ENCODE peak calls at places on chromosomes 7 and 10, in five cellular contexts. S is Peyer's patch, Q is right cardiac atrium, X is trophoblast cell, D is mucosa of descending colon. G is an unnamed sample. For H3K4me1, the result is how much of the 10 kb centered on the place peaks cover.

GRCh38 chr10:114879541-114880158 is 58.1 kb downstream of the FHIP2A start:
- DNase-seq in X (peak), D (peak), Q (no peak), S (peak), G (no peak)

GRCh38 chr7:41878331-41879112 is 175.6 kb upstream of the INHBA start:
- DNase-seq in X (no peak), S (no peak), Q (no peak), D (no peak), G (no peak)

GRCh38 chr10:9301148-9301547 is 1246.7 kb downstream of the GATA3 start:
- DNase-seq in X (no peak), S (no peak), D (no peak), Q (no peak), G (peak)

GRCh38 chr7:112723416-112723815 is 66.8 kb downstream of the TMEM168 start:
- DNase-seq in D (no peak), X (no peak), S (no peak), Q (no peak), G (peak)

GRCh38 chr10:87546971-87547413 is 42.3 kb downstream of the MINPP1 start:
- DNase-seq in S (no peak), Q (no peak), X (no peak), D (no peak), G (no peak)

GRCh38 chr7:28296571-28297483 is 115.5 kb upstream of the CREB5 start:
- DNase-seq in S (no peak), Q (peak), X (peak), D (no peak), G (no peak)

GRCh38 chr7:27872281-27873005 is 132.5 kb downstream of the TAX1BP1 start:
- DNase-seq in D (no peak), Q (no peak), S (no peak), X (no peak), G (no peak)

GRCh38 chr10:62492012-62492869 is 118.1 kb downstream of the ZNF365 start:
- DNase-seq in X (no peak), Q (no peak), D (no peak), S (no peak), G (peak)

GRCh38 chr10:121325490-121326231 is 272.6 kb downstream of the FGFR2 start:
- DNase-seq in D (no peak), X (no peak), Q (no peak), S (no peak), G (peak)

GRCh38 chr7:21568762-21569161 is 25.9 kb downstream of the DNAH11 start:
- DNase-seq in D (no peak), S (no peak), X (no peak), Q (no peak), G (no peak)

GRCh38 chr7:18570890-18571478 is 75.4 kb downstream of the HDAC9 start:
- DNase-seq in S (no peak), D (no peak), Q (no peak), X (no peak), G (peak)

GRCh38 chr7:145643981-145644380 is 472.6 kb upstream of the CNTNAP2 start:
- DNase-seq in S (no peak), D (no peak), X (no peak), Q (no peak), G (no peak)

GRCh38 chr7:128112018-128112780 is 81.0 kb upstream of the LRRC4 start:
- DNase-seq in D (no peak), Q (no peak), X (no peak), S (no peak), G (no peak)

GRCh38 chr7:92880212-92881090 is 44.1 kb upstream of the CDK6 start:
- DNase-seq in X (peak), S (no peak), Q (no peak), D (no peak), G (no peak)

GRCh38 chr7:19106308-19107141 is 10.9 kb downstream of the TWIST1 start:
- DNase-seq in X (no peak), Q (no peak), S (no peak), D (no peak), G (no peak)

GRCh38 chr10:128530301-128530700 is 404.1 kb upstream of the MKI67 start:
- DNase-seq in X (no peak), D (no peak), Q (no peak), S (no peak), G (no peak)

GRCh38 chr10:33878238-33878637 is 543.8 kb upstream of the NRP1 start:
- DNase-seq in Q (no peak), X (no peak), S (no peak), D (no peak), G (no peak)

GRCh38 chr7:112202819-112203218 is 3.4 kb downstream of the DOCK4 start:
- DNase-seq in D (no peak), S (peak), Q (peak), X (peak), G (no peak)

GRCh38 chr10:91164520-91165065 is 55.9 kb upstream of the PCGF5 start:
- DNase-seq in X (no peak), S (no peak), Q (no peak), D (no peak), G (no peak)

GRCh38 chr10:23493711-23494110 is 54.8 kb downstream of the OTUD1 start:
- DNase-seq in X (no peak), D (no peak), Q (no peak), S (no peak), G (no peak)

GRCh38 chr10:132482090-132482489 is 55.5 kb upstream of the INPP5A start:
- DNase-seq in D (no peak), S (no peak), X (peak), Q (no peak), G (peak)

GRCh38 chr7:69738396-69738889 is 140.2 kb downstream of the AUTS2 start:
- DNase-seq in D (no peak), S (no peak), X (no peak), Q (no peak), G (no peak)

GRCh38 chr7:88927-89921 is 103.1 kb upstream of the FAM20C start:
- DNase-seq in D (no peak), X (no peak), Q (peak), S (no peak), G (no peak)

GRCh38 chr10:109374215-109374614 is 549.1 kb downstream of the XPNPEP1 start:
- DNase-seq in D (no peak), S (no peak), X (peak), Q (no peak), G (no peak)

GRCh38 chr7:127782550-127783266 is 130.7 kb downstream of the SND1 start:
- DNase-seq in S (no peak), D (no peak), Q (no peak), X (no peak), G (peak)

GRCh38 chr10:100528885-100529472 is 692 bp downstream of the NDUFB8 start:
- DNase-seq in Q (no peak), D (no peak), S (no peak), X (no peak), G (no peak)

GRCh38 chr10:69647101-69647500 is 17.1 kb downstream of the FAM241B start:
- DNase-seq in X (no peak), Q (no peak), S (no peak), D (no peak), G (no peak)

GRCh38 chr10:114607358-114607998 is 50.6 kb downstream of the ABLIM1 start:
- DNase-seq in X (no peak), Q (no peak), S (no peak), D (no peak), G (no peak)

GRCh38 chr7:80440908-80441307 is 71.0 kb downstream of the GNAT3 start:
- DNase-seq in D (no peak), S (no peak), Q (no peak), X (no peak), G (no peak)

GRCh38 chr10:75062191-75062849 is 49.1 kb upstream of the SAMD8 start:
- DNase-seq in D (no peak), Q (no peak), S (no peak), X (no peak), G (no peak)

GRCh38 chr10:47041401-47042198 is 130.4 kb downstream of the PTPN20 start:
- DNase-seq in X (no peak), Q (no peak), D (no peak), S (no peak), G (no peak)

GRCh38 chr7:23467731-23468720 is 2.3 kb downstream of the IGF2BP3 start:
- DNase-seq in Q (no peak), S (no peak), X (peak), D (no peak), G (no peak)

GRCh38 chr7:43954524-43955228 is 28.4 kb downstream of the UBE2D4 start:
- DNase-seq in D (peak), Q (no peak), X (peak), S (no peak), G (peak)

GRCh38 chr10:22022257-22023051 is 18.9 kb upstream of the DNAJC1 start:
- DNase-seq in Q (peak), S (peak), D (peak), X (no peak), G (no peak)

GRCh38 chr10:62384057-62384446 is 9.9 kb downstream of the ZNF365 start:
- DNase-seq in Q (no peak), X (peak), S (no peak), D (no peak), G (peak)

GRCh38 chr7:151511946-151512345 is 7.7 kb downstream of the RHEB start:
- DNase-seq in D (no peak), S (no peak), Q (no peak), X (no peak), G (no peak)

GRCh38 chr7:102859799-102860125 is 53.0 kb upstream of the LRRC17 start:
- DNase-seq in X (no peak), S (no peak), Q (no peak), D (no peak), G (no peak)

GRCh38 chr7:8115547-8116402 is 146.2 kb downstream of the ICA1 start:
- DNase-seq in S (peak), D (no peak), X (no peak), Q (no peak), G (no peak)

GRCh38 chr7:8111282-8111681 is 142.7 kb downstream of the GLCCI1 start:
- DNase-seq in D (no peak), X (no peak), S (no peak), Q (no peak), G (no peak)

GRCh38 chr7:8114175-8114574 is 145.6 kb downstream of the GLCCI1 start:
- DNase-seq in D (no peak), X (no peak), S (no peak), Q (no peak), G (no peak)

GRCh38 chr7:8112685-8113084 is 144.1 kb downstream of the GLCCI1 start:
- DNase-seq in Q (no peak), S (no peak), D (no peak), X (no peak), G (no peak)

DNA sequence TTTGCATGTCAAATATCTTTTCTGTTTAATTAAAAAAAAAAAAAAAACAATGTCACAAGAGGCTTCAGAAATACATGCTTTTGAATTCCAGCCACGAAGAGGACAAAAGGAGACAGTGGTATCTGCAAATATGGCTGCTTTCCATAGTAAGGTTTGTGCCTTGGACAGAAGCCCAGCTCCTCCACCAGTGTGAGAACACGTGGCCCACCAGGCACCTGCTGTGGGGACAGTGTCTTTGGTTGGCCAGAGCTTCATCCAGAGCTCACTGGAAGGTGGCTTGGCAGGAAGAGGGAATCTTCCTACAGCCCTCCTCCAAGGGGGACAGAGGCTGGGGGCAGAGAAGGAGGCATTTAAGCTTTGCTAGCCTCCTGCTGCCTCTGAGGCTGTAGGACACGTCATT is 144.6 kb downstream of the GLCCI1 start:
- DNase-seq in D (no peak), S (no peak), X (no peak), Q (no peak), G (no peak)
- H3K4me1 ChIP-seq in D (under half), S (under half), X (under half), Q (under half), G (under half)

GRCh38 chr7:46774515-46774914 is 807.4 kb downstream of the TNS3 start:
- DNase-seq in X (no peak), Q (peak), S (no peak), D (no peak), G (no peak)

GRCh38 chr7:46772740-46773139 is 809.2 kb downstream of the TNS3 start:
- DNase-seq in X (no peak), Q (no peak), S (no peak), D (no peak), G (no peak)

GRCh38 chr7:46776790-46777189 is 805.1 kb downstream of the TNS3 start:
- DNase-seq in D (no peak), S (no peak), Q (no peak), X (no peak), G (no peak)

GRCh38 chr7:46775020-46775419 is 806.9 kb downstream of the TNS3 start:
- DNase-seq in S (no peak), X (no peak), D (no peak), Q (no peak), G (no peak)

DNA sequence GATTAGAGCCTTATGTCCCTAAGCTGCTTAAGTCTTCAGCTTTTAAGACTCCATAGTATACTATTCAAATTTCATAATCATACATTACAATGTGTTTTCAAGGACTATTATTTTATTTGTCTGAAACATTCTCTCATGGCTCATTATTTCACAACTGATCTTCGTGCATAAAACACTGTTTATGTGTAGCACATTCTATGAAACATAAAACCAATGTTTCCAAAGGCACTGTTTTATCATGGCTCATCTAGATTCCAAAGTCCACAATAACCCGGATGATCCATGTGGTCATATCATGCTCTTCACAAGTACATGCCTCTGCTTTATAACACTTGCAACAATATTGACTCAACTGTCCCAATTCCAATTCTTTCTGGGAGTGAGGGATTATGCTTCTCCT is 806.1 kb downstream of the TNS3 start:
- DNase-seq in Q (no peak), S (no peak), X (no peak), D (no peak), G (no peak)
- H3K4me1 ChIP-seq in Q (under half), S (under half), X (under half), D (under half), G (under half)

GRCh38 chr10:7506571-7506970 is 95.7 kb upstream of the SFMBT2 start:
- DNase-seq in X (no peak), S (no peak), D (no peak), Q (no peak), G (no peak)
- H3K4me1 ChIP-seq in X (under half), S (under half), D (under half), Q (under half), G (under half)

DNA sequence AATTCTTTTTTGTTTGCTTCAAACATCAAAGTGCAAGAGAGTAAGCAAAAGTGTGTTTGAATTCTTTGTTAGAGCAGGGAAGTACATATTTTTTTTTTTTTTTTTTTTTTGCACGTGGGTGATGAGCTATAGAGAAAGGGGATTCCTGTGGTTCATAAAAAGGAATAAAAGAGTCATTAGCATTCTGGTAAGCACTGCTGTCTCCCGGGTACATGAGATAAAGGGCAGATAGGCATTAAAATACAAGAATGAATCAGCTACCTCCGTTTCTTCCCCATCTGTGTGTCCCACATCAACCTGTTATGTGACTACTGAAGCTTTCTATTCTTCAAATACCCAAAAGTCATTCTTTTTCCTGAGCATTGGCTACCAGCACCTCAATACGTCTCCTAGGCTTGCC is 102.4 kb upstream of the SEMA3D start:
- DNase-seq in Q (no peak), D (no peak), S (no peak), X (no peak), G (no peak)
- H3K4me1 ChIP-seq in Q (under half), D (under half), S (under half), X (under half), G (under half)

DNA sequence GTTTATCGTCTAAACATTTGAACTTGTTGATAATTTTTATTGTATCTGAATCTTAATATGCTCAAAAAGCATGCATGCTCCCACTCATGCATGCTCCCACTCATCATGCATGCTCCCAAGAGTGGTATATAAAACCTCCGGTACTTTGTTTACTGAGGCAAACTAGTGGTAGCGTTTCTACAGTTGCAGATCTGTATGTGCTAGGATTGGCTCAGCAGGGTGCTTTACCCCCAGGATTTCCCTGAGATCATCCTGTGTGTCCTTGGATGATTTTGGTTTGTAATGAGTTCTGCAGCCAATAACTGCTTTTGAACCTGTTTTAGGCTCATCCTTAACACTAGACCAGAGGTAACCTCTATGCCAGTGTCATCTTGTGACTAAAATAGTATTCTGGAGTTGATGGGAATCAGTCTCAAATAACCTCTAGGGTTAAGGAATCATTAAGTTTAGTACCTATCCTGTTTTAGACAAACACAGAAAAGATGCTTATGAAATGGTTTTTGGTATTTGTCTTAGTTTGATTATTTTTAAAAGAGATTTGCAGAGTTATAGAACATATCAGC is 40.4 kb downstream of the PHTF2 start:
- DNase-seq in Q (no peak), S (no peak), D (no peak), X (no peak), G (no peak)
- H3K4me1 ChIP-seq in Q (under half), S (under half), D (under half), X (under half), G (under half)

DNA sequence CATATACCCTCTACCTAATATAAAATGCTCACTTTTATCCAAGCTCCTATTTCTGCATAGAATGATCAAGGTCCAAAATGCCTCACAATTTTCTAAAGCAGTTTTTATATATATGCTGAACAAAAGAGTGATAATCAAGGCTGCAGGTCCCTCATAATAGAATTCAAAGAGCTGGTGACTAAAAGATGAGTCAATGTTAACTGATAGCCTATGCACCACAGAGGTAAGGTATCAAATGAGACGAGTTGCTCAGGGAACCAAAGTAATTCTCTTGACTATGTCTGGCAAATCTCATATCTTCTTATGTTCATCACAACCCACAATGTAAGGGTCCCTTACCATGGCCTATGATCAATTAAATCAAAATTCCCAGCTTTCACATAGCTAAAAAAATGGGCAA is 15.2 kb downstream of the PDZD8 start:
- DNase-seq in D (no peak), Q (no peak), S (no peak), X (no peak), G (peak)
- H3K4me1 ChIP-seq in D (under half), Q (under half), S (under half), X (under half), G (under half)

GRCh38 chr10:35335133-35335532 is 1.2 kb upstream of the CCNY start:
- DNase-seq in S (no peak), D (no peak), X (peak), Q (no peak), G (peak)
- H3K4me1 ChIP-seq in S (under half), D (under half), X (under half), Q (under half), G (under half)

GRCh38 chr7:74474271-74474865 is 20.7 kb downstream of the GTF2IRD1 start:
- DNase-seq in D (no peak), S (no peak), X (no peak), Q (no peak), G (no peak)
- H3K4me1 ChIP-seq in D (under half), S (under half), X (under half), Q (under half), G (under half)

GRCh38 chr7:30467275-30467674 is 11.3 kb downstream of the NOD1 start:
- DNase-seq in Q (no peak), D (no peak), X (no peak), S (no peak), G (no peak)

GRCh38 chr7:30469303-30469702 is 9.3 kb downstream of the NOD1 start:
- DNase-seq in S (no peak), D (no peak), X (peak), Q (peak), G (peak)

GRCh38 chr7:30468791-30469190 is 9.8 kb downstream of the NOD1 start:
- DNase-seq in Q (peak), S (no peak), D (no peak), X (no peak), G (no peak)

GRCh38 chr7:30466266-30466665 is 12.3 kb downstream of the NOD1 start:
- DNase-seq in S (no peak), X (no peak), Q (no peak), D (no peak), G (no peak)

DNA sequence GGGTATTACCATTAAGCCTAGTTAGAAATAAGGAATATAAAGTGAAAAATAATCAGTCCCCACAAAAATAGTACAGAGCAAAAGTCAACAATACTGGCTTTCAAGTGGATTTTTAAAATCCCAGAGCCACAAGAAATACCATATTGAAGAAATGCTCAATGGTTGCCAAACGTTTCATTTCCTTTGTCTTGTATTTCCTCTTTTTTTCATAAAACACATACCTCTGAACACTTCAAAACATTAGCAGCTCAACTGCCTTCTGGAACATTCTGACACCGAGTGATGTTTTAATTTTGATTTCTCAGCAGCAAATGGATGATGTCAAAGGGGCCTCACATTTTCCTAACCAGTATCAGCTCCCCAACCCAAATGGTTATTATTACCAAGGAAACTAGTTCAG is 10.5 kb downstream of the NOD1 start:
- DNase-seq in S (no peak), Q (no peak), D (no peak), X (no peak), G (no peak)
- H3K4me1 ChIP-seq in S (under half), Q (under half), D (under half), X (under half), G (under half)